ENCODE peak calls at places on chromosomes 11 and 22, in ten cellular contexts. H, V, U, O, G, X, B, P, S and E are unnamed samples.

GRCh38 chr11:23288001-23288783 is 427.9 kb upstream of the CCDC179 start:
- DNase-seq in H (no peak), V (no peak), U (peak; percentile 89), O (no peak), G (no peak), X (no peak), B (no peak), P (peak; percentile 94), S (no peak), E (no peak)

GRCh38 chr22:37225481-37225880 is 13.2 kb upstream of the SSTR3 start:
- DNase-seq in H (no peak), V (no peak), U (no peak), O (peak; percentile 20), G (no peak), X (peak; percentile 28), B (no peak), P (no peak), S (no peak), E (no peak)

GRCh38 chr22:24433868-24434471 is 6.6 kb downstream of the ADORA2A start:
- DNase-seq in H (no peak), V (peak; percentile 90), U (peak; percentile 85), O (no peak), G (no peak), X (peak; percentile 60), B (no peak), P (peak; percentile 73), S (no peak), E (no peak)

GRCh38 chr22:32794449-32795213 is 6.9 kb upstream of the TIMP3 start:
- DNase-seq in H (no peak), V (no peak), U (peak; percentile 46), O (no peak), G (no peak), X (no peak), B (no peak), P (peak; percentile 54), S (no peak), E (no peak)

GRCh38 chr11:3155691-3156258 is 9.3 kb downstream of the OSBPL5 start:
- DNase-seq in H (peak; percentile 21), V (no peak), U (peak; percentile 84), O (no peak), G (no peak), X (peak; percentile 46), B (peak; percentile 20), P (no peak), S (no peak), E (no peak)

GRCh38 chr11:70811483-70811882 is 413.2 kb downstream of the CTTN start:
- DNase-seq in H (no peak), V (no peak), U (no peak), O (no peak), G (no peak), X (no peak), B (no peak), P (no peak), S (no peak), E (no peak)

GRCh38 chr11:8610532-8611116 is 16.6 kb upstream of the STK33 start:
- DNase-seq in H (no peak), V (no peak), U (no peak), O (no peak), G (peak; percentile 4), X (no peak), B (no peak), P (no peak), S (no peak), E (no peak)

GRCh38 chr11:100827934-100828661 is 141.0 kb downstream of the ARHGAP42 start:
- DNase-seq in H (no peak), V (peak; percentile 32), U (peak; percentile 14), O (peak; percentile 76), G (no peak), X (no peak), B (no peak), P (peak; percentile 84), S (no peak), E (no peak)

GRCh38 chr11:94067010-94067409 is 45.9 kb downstream of the HEPHL1 start:
- DNase-seq in H (no peak), V (no peak), U (no peak), O (no peak), G (no peak), X (no peak), B (no peak), P (no peak), S (no peak), E (no peak)

GRCh38 chr11:4727171-4727570 is 22.6 kb downstream of the MMP26 start:
- DNase-seq in H (no peak), V (no peak), U (no peak), O (no peak), G (no peak), X (no peak), B (no peak), P (no peak), S (no peak), E (no peak)

GRCh38 chr22:20268350-20269012 is 363 bp upstream of the RTN4R start:
- DNase-seq in H (no peak), V (no peak), U (peak; percentile 76), O (peak; percentile 44), G (peak; percentile 39), X (peak; percentile 87), B (peak; percentile 56), P (peak; percentile 19), S (peak; percentile 68), E (peak; percentile 47)

GRCh38 chr11:68996376-68997123 is 15.8 kb upstream of the MRGPRD start:
- DNase-seq in H (no peak), V (no peak), U (no peak), O (no peak), G (no peak), X (no peak), B (no peak), P (no peak), S (no peak), E (no peak)

GRCh38 chr11:109247071-109247470 is 174.9 kb upstream of the C11orf87 start:
- DNase-seq in H (no peak), V (no peak), U (peak; percentile 72), O (no peak), G (no peak), X (no peak), B (no peak), P (peak; percentile 43), S (no peak), E (no peak)

GRCh38 chr11:107777094-107777493 is 65.2 kb upstream of the SLN start:
- DNase-seq in H (no peak), V (no peak), U (no peak), O (no peak), G (no peak), X (no peak), B (no peak), P (no peak), S (no peak), E (no peak)

GRCh38 chr11:62431171-62431895 is 12.5 kb downstream of the SCGB1A1 start:
- DNase-seq in H (no peak), V (no peak), U (peak; percentile 82), O (peak; percentile 42), G (no peak), X (no peak), B (no peak), P (peak; percentile 92), S (no peak), E (no peak)

GRCh38 chr11:62428871-62429601 is 10.2 kb downstream of the SCGB1A1 start:
- DNase-seq in H (no peak), V (no peak), U (no peak), O (no peak), G (no peak), X (no peak), B (no peak), P (no peak), S (no peak), E (no peak)

GRCh38 chr11:62423012-62423411 is 4.2 kb downstream of the SCGB1A1 start:
- DNase-seq in H (no peak), V (no peak), U (no peak), O (no peak), G (no peak), X (no peak), B (no peak), P (no peak), S (no peak), E (no peak)

GRCh38 chr11:62430350-62430749 is 11.5 kb downstream of the SCGB1A1 start:
- DNase-seq in H (no peak), V (no peak), U (peak; percentile 13), O (no peak), G (no peak), X (no peak), B (no peak), P (no peak), S (no peak), E (no peak)

GRCh38 chr11:62427630-62428233 is 8.9 kb downstream of the SCGB1A1 start:
- DNase-seq in H (no peak), V (peak; percentile 41), U (peak; percentile 76), O (no peak), G (no peak), X (no peak), B (no peak), P (peak; percentile 58), S (no peak), E (no peak)
- H3K27ac ChIP-seq in H (no peak overlapping the region), V (no peak overlapping the region), U (peak overlapping the region; percentile 57), O (peak overlapping the region; percentile 55), G (no peak overlapping the region), X (no peak overlapping the region), B (no peak overlapping the region), P (peak overlapping the region; percentile 78), S (peak overlapping the region; percentile 59), E (peak overlapping the region; percentile 41)

GRCh38 chr11:43922974-43923326 is 19.5 kb upstream of the C11orf96 start:
- DNase-seq in H (no peak), V (no peak), U (no peak), O (no peak), G (no peak), X (no peak), B (no peak), P (no peak), S (no peak), E (no peak)
- H3K4me1 ChIP-seq in H (peaks cover 71% of the 10 kb centered on the region), V (no peaks in the 10 kb centered on the region), U (peaks cover 28% of the 10 kb centered on the region), O (peaks cover 25% of the 10 kb centered on the region), G (no peaks in the 10 kb centered on the region), X (peaks cover 19% of the 10 kb centered on the region), B (peaks cover 72% of the 10 kb centered on the region), P (peaks cover 43% of the 10 kb centered on the region), S (peaks cover 24% of the 10 kb centered on the region), E (no peaks in the 10 kb centered on the region)

GRCh38 chr11:111411456-111411855 is 32.4 kb upstream of the POU2AF1 start:
- DNase-seq in H (no peak), V (no peak), U (no peak), O (no peak), G (no peak), X (no peak), B (no peak), P (no peak), S (no peak), E (no peak)
- H3K27ac ChIP-seq in H (no peak overlapping the region), V (peak overlapping the region; percentile 98), U (no peak overlapping the region), O (no peak overlapping the region), G (no peak overlapping the region), X (no peak overlapping the region), B (no peak overlapping the region), P (no peak overlapping the region), S (no peak overlapping the region), E (no peak overlapping the region)

DNA sequence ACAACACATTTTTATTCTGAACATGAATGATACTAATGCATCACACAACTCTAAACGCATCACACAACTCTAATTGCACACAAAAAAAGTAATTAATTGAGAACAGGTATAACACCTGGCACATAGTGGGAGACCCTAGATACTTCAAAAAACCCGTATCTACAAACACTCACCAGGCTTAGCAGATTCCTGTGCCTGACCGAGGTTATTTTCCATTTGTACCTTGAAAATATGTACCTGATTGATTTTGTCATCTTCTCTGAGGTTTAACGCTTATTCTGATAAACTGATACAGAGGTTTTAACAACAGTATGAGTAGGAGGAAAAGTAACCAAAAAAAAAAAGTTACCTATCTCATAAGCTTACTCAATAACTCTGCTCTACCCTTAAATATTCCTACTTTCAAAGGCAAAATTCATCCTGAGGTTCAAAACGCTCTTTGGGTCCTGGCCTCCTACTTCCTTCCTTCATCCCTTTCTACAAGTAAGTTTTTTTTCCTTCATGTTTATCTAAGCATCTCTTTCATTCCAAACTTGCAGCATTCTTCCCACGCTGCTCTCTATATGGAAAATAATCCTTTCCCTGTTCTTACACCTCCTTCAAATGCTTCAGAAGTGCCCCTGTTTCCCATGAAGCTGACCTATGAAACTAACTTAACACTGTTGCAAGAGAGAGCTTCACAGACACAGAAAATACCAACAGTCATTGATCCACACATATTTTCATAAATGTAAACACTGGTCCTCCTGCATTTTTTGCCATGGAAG is 73.3 kb downstream of the ETS1 start:
- DNase-seq in H (no peak), V (no peak), U (peak; percentile 9), O (no peak), G (peak; percentile 16), X (no peak), B (no peak), P (no peak), S (no peak), E (peak; percentile 5)
- H3K4me1 ChIP-seq in H (peaks cover 58% of the 10 kb centered on the region), V (peaks cover 19% of the 10 kb centered on the region), U (peaks cover 66% of the 10 kb centered on the region), O (peaks cover 74% of the 10 kb centered on the region), G (peaks cover 59% of the 10 kb centered on the region), X (peaks cover 8% of the 10 kb centered on the region), B (peaks cover 100% of the 10 kb centered on the region), P (peaks cover 30% of the 10 kb centered on the region), S (peaks cover 9% of the 10 kb centered on the region), E (peaks cover 79% of the 10 kb centered on the region)